ENCODE peak calls at places on chromosome 1, in six cellular contexts. K is NCI-H1105, U is T-cell, S is AG04449, Y is Daoy, Z is ELR. W is an unnamed sample.
A peak's percentile ranks its signal among the peaks of the same experiment; 100 is the strongest.

GRCh38 chr1:114112775-114113174 is 40.9 kb downstream of the SYT6 start:
- DNase-seq in K (no peak), U (no peak), S (no peak), Y (peak; percentile 41), Z (no peak), W (no peak)

GRCh38 chr1:155022927-155023236 is 10.7 kb downstream of the DCST2 start:
- DNase-seq in K (no peak), U (no peak), S (no peak), Y (no peak), Z (no peak), W (peak; percentile 74)

GRCh38 chr1:115331531-115332331 is 6.3 kb downstream of the NGF start:
- DNase-seq in K (no peak), U (no peak), S (peak; percentile 77), Y (no peak), Z (peak; percentile 45), W (no peak)

GRCh38 chr1:206885341-206886060 is 11.7 kb upstream of the IL24 start:
- DNase-seq in K (no peak), U (no peak), S (no peak), Y (no peak), Z (no peak), W (no peak)

GRCh38 chr1:8217011-8217711 is 100.8 kb upstream of the SLC45A1 start:
- DNase-seq in K (no peak), U (peak; percentile 19), S (no peak), Y (no peak), Z (peak; percentile 37), W (no peak)

GRCh38 chr1:100075773-100076172 is 57.0 kb downstream of the SASS6 start:
- DNase-seq in K (no peak), U (no peak), S (no peak), Y (no peak), Z (no peak), W (no peak)

GRCh38 chr1:183834568-183834967 is 29.6 kb downstream of the RGL1 start:
- DNase-seq in K (no peak), U (no peak), S (no peak), Y (no peak), Z (no peak), W (peak; percentile 11)

GRCh38 chr1:22508329-22508728 is 55.0 kb upstream of the EPHA8 start:
- DNase-seq in K (peak; percentile 27), U (no peak), S (no peak), Y (no peak), Z (no peak), W (peak; percentile 85)

GRCh38 chr1:27538793-27539192 is 48.8 kb upstream of the WASF2 start:
- DNase-seq in K (no peak), U (no peak), S (no peak), Y (peak; percentile 81), Z (peak; percentile 92), W (no peak)

GRCh38 chr1:245558069-245558468 is 403.3 kb downstream of the KIF26B start:
- DNase-seq in K (no peak), U (no peak), S (no peak), Y (no peak), Z (no peak), W (no peak)

GRCh38 chr1:196997428-196997827 is 20.1 kb downstream of the CFHR5 start:
- DNase-seq in K (no peak), U (no peak), S (peak; percentile 54), Y (peak; percentile 15), Z (peak; percentile 66), W (no peak)

GRCh38 chr1:174114788-174115448 is 44.4 kb upstream of the RABGAP1L start:
- DNase-seq in K (peak; percentile 13), U (peak; percentile 13), S (no peak), Y (peak; percentile 65), Z (peak; percentile 85), W (peak; percentile 13)

W was measured in NCI-H2029.